ENCODE peak calls at places on chromosomes 4 and X, in seven cellular contexts. F is thyroid gland, L is choroid plexus epithelial cell, T is epithelial cell of esophagus, J is A549, E is Peyer's patch, M is colonic mucosa. U is an unnamed sample.

GRCh38 chrX:11724122-11725017 is 33.7 kb upstream of the MSL3 start:
- DNase-seq in F (peak), L (peak), T (peak), J (peak), E (no peak), M (no peak), U (no peak)

GRCh38 chr4:152090543-152090942 is 329.7 kb upstream of the GATB start:
- DNase-seq in F (no peak), L (no peak), T (no peak), J (no peak), E (no peak), M (no peak), U (no peak)

GRCh38 chrX:25968920-25969319 is 169.2 kb upstream of the MAGEB18 start:
- DNase-seq in F (no peak), L (peak), T (peak), J (peak), E (no peak), M (no peak), U (no peak)

GRCh38 chr4:152408514-152409327 is 127.2 kb downstream of the FBXW7 start:
- DNase-seq in F (no peak), L (peak), T (peak), J (peak), E (no peak), M (peak), U (no peak)

GRCh38 chrX:102637561-102637960 is 13.7 kb upstream of the GPRASP1 start:
- DNase-seq in F (no peak), L (no peak), T (no peak), J (no peak), E (no peak), M (no peak), U (no peak)

GRCh38 chrX:38278682-38279081 is 48.6 kb downstream of the RPGR start:
- DNase-seq in F (no peak), L (no peak), T (no peak), J (no peak), E (no peak), M (no peak), U (no peak)

GRCh38 chr4:107991945-107992625 is 2.4 kb downstream of the HADH start:
- DNase-seq in F (no peak), L (peak), T (no peak), J (no peak), E (no peak), M (no peak), U (no peak)

GRCh38 chr4:176156656-176157055 is 38.7 kb downstream of the SPATA4 start:
- DNase-seq in F (no peak), L (no peak), T (peak), J (no peak), E (no peak), M (no peak), U (no peak)

GRCh38 chr4:121164291-121164690 is at the start of gene TNIP3:
- DNase-seq in F (no peak), L (peak), T (peak), J (no peak), E (no peak), M (peak), U (no peak)
- TF ChIP-seq CTCF in F (no peak), L (no peak), T (no peak), J (no peak), E (no peak), M (no peak), U (no peak)

GRCh38 chrX:41862562-41863184 is 60.7 kb downstream of the CASK start:
- DNase-seq in F (no peak), L (no peak), T (no peak), J (no peak), E (no peak), M (no peak), U (no peak)
- H3K4me3 ChIP-seq in F (no peak), L (no peak), T (no peak), J (no peak), E (no peak), M (no peak), U (no peak)

GRCh38 chrX:153381684-153382532 is 19.2 kb downstream of the PNMA6E start:
- DNase-seq in F (no peak), L (peak), T (no peak), J (peak), E (no peak), M (no peak), U (no peak)
- TF ChIP-seq CTCF in F (no peak), L (peak), T (no peak), J (no peak), E (no peak), M (no peak), U (no peak)

GRCh38 chr4:7716322-7716721 is 223.3 kb downstream of the AFAP1 start:
- DNase-seq in F (no peak), L (no peak), T (no peak), J (no peak), E (no peak), M (no peak), U (no peak)

GRCh38 chr4:7714738-7715137 is 224.9 kb downstream of the AFAP1 start:
- DNase-seq in F (no peak), L (no peak), T (no peak), J (no peak), E (no peak), M (no peak), U (no peak)

GRCh38 chr4:7713757-7714156 is 225.9 kb downstream of the AFAP1 start:
- DNase-seq in F (no peak), L (no peak), T (no peak), J (no peak), E (no peak), M (no peak), U (no peak)

GRCh38 chr4:7714176-7714575 is 225.5 kb downstream of the AFAP1 start:
- DNase-seq in F (no peak), L (no peak), T (no peak), J (no peak), E (no peak), M (no peak), U (no peak)

DNA sequence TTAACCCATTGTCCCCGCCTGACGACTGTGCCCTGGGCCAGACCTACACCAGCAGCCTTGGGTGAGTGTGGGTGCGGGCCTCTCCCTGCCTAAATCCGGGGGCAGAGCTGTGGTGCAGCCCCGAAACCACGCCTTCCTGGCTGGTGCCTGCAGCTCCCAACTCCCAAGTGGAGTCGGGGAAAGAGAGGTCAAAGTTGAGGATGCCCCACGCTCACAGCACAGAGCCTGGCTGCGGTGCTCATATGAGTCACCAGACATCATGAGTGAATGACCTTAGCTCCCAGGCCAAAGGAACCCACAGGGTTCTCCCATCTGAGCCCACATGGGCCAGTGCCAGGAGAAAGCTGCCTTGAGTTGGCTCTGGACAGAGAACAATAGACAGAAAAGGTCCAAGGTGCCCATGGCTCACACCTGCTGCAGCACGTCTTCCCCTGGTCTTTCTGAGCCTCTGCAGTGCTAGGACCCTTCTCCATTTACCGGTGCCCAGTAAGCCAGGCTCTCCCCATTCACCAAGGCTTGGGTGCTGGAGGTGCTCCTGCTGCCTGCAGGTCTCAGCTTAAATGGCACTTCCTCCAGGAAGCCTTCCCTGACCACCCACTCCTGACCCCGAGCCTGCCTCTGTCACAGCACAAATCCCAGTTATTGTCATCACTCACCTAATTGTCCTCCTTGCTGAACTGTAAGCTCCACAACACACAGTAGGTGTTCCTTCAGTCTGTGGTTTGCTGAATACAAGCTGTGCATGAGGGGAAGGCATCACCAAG is 224.2 kb downstream of the AFAP1 start:
- DNase-seq in F (no peak), L (no peak), T (no peak), J (no peak), E (no peak), M (no peak), U (no peak)
- H3K4me3 ChIP-seq in F (no peak), L (no peak), T (no peak), J (no peak), E (no peak), M (no peak), U (no peak)

DNA sequence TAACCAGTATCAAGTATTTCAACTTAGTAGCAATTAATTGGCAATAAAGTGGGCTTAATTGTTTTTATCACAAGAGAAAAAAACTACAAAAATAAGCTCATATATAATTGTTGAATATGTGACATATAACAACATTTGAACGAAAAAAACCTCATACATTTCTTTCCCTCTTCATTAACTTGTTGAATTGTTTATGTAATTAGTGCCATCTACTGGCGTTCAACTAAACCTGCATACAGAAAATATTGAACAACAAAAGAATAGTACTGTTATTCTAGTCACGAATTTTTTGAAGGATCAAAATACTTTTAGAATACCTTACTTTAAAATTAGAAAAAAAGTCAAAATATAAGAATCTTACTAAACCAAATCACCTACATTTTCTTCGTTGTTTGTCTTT is 586.5 kb upstream of the FTHL17 start:
- DNase-seq in F (no peak), L (peak), T (peak), J (peak), E (no peak), M (no peak), U (no peak)
- TF ChIP-seq CTCF in F (peak), L (peak), T (peak), J (peak), E (no peak), M (peak), U (no peak)

DNA sequence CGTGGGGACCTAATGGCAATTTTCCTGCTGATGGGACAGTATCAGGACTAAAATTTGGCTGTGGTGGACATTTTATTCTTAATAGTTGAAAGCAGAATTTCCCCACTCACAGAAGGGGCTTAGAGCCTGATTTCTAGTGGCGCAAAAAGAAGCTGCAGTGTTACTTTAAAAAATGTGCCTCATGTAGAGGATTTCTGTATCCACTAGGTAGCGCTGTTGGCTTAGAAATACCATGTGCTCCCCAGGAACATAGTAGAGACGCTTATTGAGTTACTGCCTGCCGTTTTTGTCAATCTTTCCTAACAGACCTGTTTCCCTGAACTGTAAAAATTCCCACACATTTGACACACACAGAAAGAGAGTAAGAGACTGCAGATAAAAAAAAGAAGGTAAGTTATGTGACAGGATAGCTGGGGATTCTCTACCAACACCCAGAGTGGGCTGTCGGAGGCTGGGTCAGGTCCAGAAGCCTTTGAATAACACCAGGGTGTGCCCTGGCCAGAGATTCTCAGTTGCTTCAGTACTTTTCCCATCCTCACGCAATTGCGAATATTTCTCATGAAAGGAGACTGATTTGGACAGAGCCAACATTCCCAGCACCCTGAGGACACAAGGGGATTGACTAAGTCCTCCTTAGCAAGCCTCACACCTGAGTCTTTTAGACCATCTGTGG is 88.4 kb downstream of the ZXDA start:
- DNase-seq in F (peak), L (peak), T (peak), J (peak), E (no peak), M (peak), U (no peak)
- H3K4me3 ChIP-seq in F (no peak), L (no peak), T (no peak), J (no peak), E (no peak), M (no peak), U (no peak)

U was measured in lower leg skin.